ENCODE peak calls at places on chromosomes 16 and 17, in six cellular contexts. A is right cardiac atrium; L is HFF-Myc; C is NCI-H774; U is CD8-positive, alpha-beta T cell; V is ELF-1. W is an unnamed sample.

GRCh38 chr16:2278272-2278608 is 10.3 kb upstream of the RNPS1 start:
- DNase-seq in A (peak), L (no peak), C (no peak), U (no peak), V (peak), W (no peak)

GRCh38 chr16:27449434-27450188 is 47.6 kb downstream of the IL21R start:
- DNase-seq in A (peak), L (no peak), C (no peak), U (peak), V (no peak), W (peak)

GRCh38 chr17:78278139-78278741 is 46.8 kb downstream of the TMEM235 start:
- DNase-seq in A (peak), L (no peak), C (no peak), U (no peak), V (no peak), W (no peak)

GRCh38 chr17:29124135-29124930 is 55.9 kb downstream of the MYO18A start:
- DNase-seq in A (peak), L (no peak), C (peak), U (peak), V (peak), W (peak)

GRCh38 chr16:85851034-85851780 is 47.8 kb upstream of the IRF8 start:
- DNase-seq in A (no peak), L (no peak), C (no peak), U (no peak), V (no peak), W (no peak)

GRCh38 chr16:71927383-71927782 is 32.1 kb downstream of the IST1 start:
- DNase-seq in A (peak), L (peak), C (no peak), U (no peak), V (peak), W (no peak)

GRCh38 chr17:68849673-68850260 is 105.4 kb downstream of the ABCA8 start:
- DNase-seq in A (no peak), L (peak), C (no peak), U (no peak), V (no peak), W (no peak)

GRCh38 chr17:65020284-65020683 is 36.3 kb downstream of the GNA13 start:
- DNase-seq in A (no peak), L (peak), C (no peak), U (no peak), V (no peak), W (no peak)

GRCh38 chr17:30995347-30995746 is 24.5 kb downstream of the RNF135 start:
- DNase-seq in A (no peak), L (no peak), C (no peak), U (no peak), V (no peak), W (no peak)

GRCh38 chr16:61820398-61820797 is 215.8 kb downstream of the CDH8 start:
- DNase-seq in A (no peak), L (no peak), C (no peak), U (no peak), V (no peak), W (no peak)

GRCh38 chr17:71071837-71072236 is 902.5 kb downstream of the KCNJ2 start:
- DNase-seq in A (no peak), L (peak), C (no peak), U (no peak), V (no peak), W (no peak)

GRCh38 chr16:85627102-85627834 is 14.1 kb downstream of the GSE1 start:
- DNase-seq in A (no peak), L (no peak), C (no peak), U (peak), V (no peak), W (no peak)

GRCh38 chr17:10756146-10756545 is 26.3 kb upstream of the TMEM220 start:
- DNase-seq in A (no peak), L (no peak), C (no peak), U (no peak), V (peak), W (no peak)

GRCh38 chr17:74361613-74362391 is at the start of gene BTBD17:
- DNase-seq in A (peak), L (no peak), C (peak), U (no peak), V (peak), W (no peak)

GRCh38 chr17:66716236-66717026 is 118.5 kb upstream of the CACNG5 start:
- DNase-seq in A (no peak), L (no peak), C (no peak), U (no peak), V (no peak), W (no peak)

GRCh38 chr16:81480856-81481821 is 36.5 kb downstream of the CMIP start:
- DNase-seq in A (no peak), L (no peak), C (no peak), U (no peak), V (no peak), W (peak)

GRCh38 chr17:65294184-65294719 is 157.1 kb downstream of the RGS9 start:
- DNase-seq in A (peak), L (peak), C (peak), U (peak), V (peak), W (peak)

GRCh38 chr16:49203361-49203760 is 78.3 kb downstream of the CBLN1 start:
- DNase-seq in A (no peak), L (no peak), C (no peak), U (no peak), V (no peak), W (no peak)

GRCh38 chr17:50620848-50621247 is 13.8 kb upstream of the ABCC3 start:
- DNase-seq in A (peak), L (no peak), C (no peak), U (no peak), V (no peak), W (no peak)

GRCh38 chr16:84137287-84137686 is 7.7 kb downstream of the HSDL1 start:
- DNase-seq in A (no peak), L (no peak), C (no peak), U (no peak), V (no peak), W (no peak)

GRCh38 chr17:44970136-44970737 is 2.1 kb upstream of the C1QL1 start:
- DNase-seq in A (peak), L (no peak), C (peak), U (peak), V (peak), W (no peak)

GRCh38 chr17:82892869-82893565 is 53.2 kb upstream of the ZNF750 start:
- DNase-seq in A (peak), L (no peak), C (no peak), U (peak), V (no peak), W (peak)

GRCh38 chr16:58494981-58495860 is 4.7 kb upstream of the NDRG4 start:
- DNase-seq in A (peak), L (peak), C (peak), U (peak), V (peak), W (no peak)

GRCh38 chr16:86901483-86901882 is 323.1 kb downstream of the FOXL1 start:
- DNase-seq in A (no peak), L (no peak), C (no peak), U (no peak), V (no peak), W (no peak)

GRCh38 chr17:7440823-7441174 is 1.5 kb downstream of the FGF11 start:
- DNase-seq in A (peak), L (no peak), C (no peak), U (no peak), V (peak), W (no peak)

GRCh38 chr17:41397003-41397665 is at the start of gene KRT31:
- DNase-seq in A (no peak), L (no peak), C (no peak), U (no peak), V (no peak), W (no peak)

GRCh38 chr17:601462-602303 is 113.0 kb downstream of the VPS53 start:
- DNase-seq in A (peak), L (no peak), C (no peak), U (no peak), V (peak), W (no peak)

GRCh38 chr16:51818342-51818944 is 667.4 kb upstream of the SALL1 start:
- DNase-seq in A (peak), L (peak), C (peak), U (no peak), V (peak), W (no peak)

GRCh38 chr16:12017583-12017982 is 41.0 kb downstream of the SNX29 start:
- DNase-seq in A (no peak), L (no peak), C (no peak), U (no peak), V (no peak), W (no peak)

W was measured in naive B cell.